ENCODE peak calls at places on chromosomes 7 and 10, in nine cellular contexts. One of them, this sample, is unnamed.

GRCh38 chr7:12801107-12801506 is 113.7 kb downstream of the ARL4A start:
- DNase-seq in hippocampal formation: no peak
- DNase-seq in activated gamma-delta T cell: no peak
- DNase-seq in EL: no peak
- DNase-seq in stimulated activated CD4-positive, alpha-beta T cell treated with anti-CD3 and anti-CD28 coated beads, Interleukin-1b, Interleukin-23, amount 100 ng/mL, for 24 hours: no peak
- DNase-seq in brain microvascular endothelial cell: no peak
- DNase-seq in anterior cingulate cortex: no peak
- DNase-seq in NCI-H345: no peak
- DNase-seq in GM20000: no peak
- DNase-seq in this sample: no peak

GRCh38 chr10:63713191-63714144 is 192.3 kb downstream of the REEP3 start:
- DNase-seq in stimulated activated CD4-positive, alpha-beta T cell treated with anti-CD3 and anti-CD28 coated beads, Interleukin-1b, Interleukin-23, amount 100 ng/mL, for 24 hours: no peak
- DNase-seq in brain microvascular endothelial cell: peak
- DNase-seq in activated gamma-delta T cell: no peak
- DNase-seq in GM20000: no peak
- DNase-seq in EL: no peak
- DNase-seq in anterior cingulate cortex: peak
- DNase-seq in hippocampal formation: peak
- DNase-seq in NCI-H345: peak
- DNase-seq in this sample: peak

GRCh38 chr7:68176974-68177373 is 1180.3 kb downstream of the TYW1 start:
- DNase-seq in brain microvascular endothelial cell: peak
- DNase-seq in GM20000: peak
- DNase-seq in anterior cingulate cortex: peak
- DNase-seq in EL: peak
- DNase-seq in activated gamma-delta T cell: no peak
- DNase-seq in NCI-H345: peak
- DNase-seq in hippocampal formation: no peak
- DNase-seq in stimulated activated CD4-positive, alpha-beta T cell treated with anti-CD3 and anti-CD28 coated beads, Interleukin-1b, Interleukin-23, amount 100 ng/mL, for 24 hours: no peak
- DNase-seq in this sample: peak

GRCh38 chr7:151705744-151706567 is 171.0 kb downstream of the PRKAG2 start:
- DNase-seq in hippocampal formation: peak
- DNase-seq in activated gamma-delta T cell: no peak
- DNase-seq in EL: peak
- DNase-seq in GM20000: peak
- DNase-seq in anterior cingulate cortex: no peak
- DNase-seq in brain microvascular endothelial cell: peak
- DNase-seq in NCI-H345: no peak
- DNase-seq in stimulated activated CD4-positive, alpha-beta T cell treated with anti-CD3 and anti-CD28 coated beads, Interleukin-1b, Interleukin-23, amount 100 ng/mL, for 24 hours: no peak
- DNase-seq in this sample: peak

GRCh38 chr7:13981070-13981469 is 8.4 kb downstream of the ETV1 start:
- DNase-seq in anterior cingulate cortex: no peak
- DNase-seq in GM20000: no peak
- DNase-seq in hippocampal formation: no peak
- DNase-seq in NCI-H345: no peak
- DNase-seq in EL: peak
- DNase-seq in brain microvascular endothelial cell: peak
- DNase-seq in stimulated activated CD4-positive, alpha-beta T cell treated with anti-CD3 and anti-CD28 coated beads, Interleukin-1b, Interleukin-23, amount 100 ng/mL, for 24 hours: no peak
- DNase-seq in activated gamma-delta T cell: no peak
- DNase-seq in this sample: peak

GRCh38 chr7:18583305-18583704 is 87.8 kb downstream of the HDAC9 start:
- DNase-seq in hippocampal formation: no peak
- DNase-seq in anterior cingulate cortex: no peak
- DNase-seq in stimulated activated CD4-positive, alpha-beta T cell treated with anti-CD3 and anti-CD28 coated beads, Interleukin-1b, Interleukin-23, amount 100 ng/mL, for 24 hours: no peak
- DNase-seq in brain microvascular endothelial cell: peak
- DNase-seq in NCI-H345: no peak
- DNase-seq in activated gamma-delta T cell: no peak
- DNase-seq in GM20000: no peak
- DNase-seq in EL: peak
- DNase-seq in this sample: no peak

GRCh38 chr7:44218418-44219201 is 17.8 kb downstream of the YKT6 start:
- DNase-seq in NCI-H345: no peak
- DNase-seq in GM20000: no peak
- DNase-seq in stimulated activated CD4-positive, alpha-beta T cell treated with anti-CD3 and anti-CD28 coated beads, Interleukin-1b, Interleukin-23, amount 100 ng/mL, for 24 hours: no peak
- DNase-seq in activated gamma-delta T cell: no peak
- DNase-seq in anterior cingulate cortex: no peak
- DNase-seq in EL: peak
- DNase-seq in brain microvascular endothelial cell: no peak
- DNase-seq in hippocampal formation: no peak
- DNase-seq in this sample: peak

GRCh38 chr7:149856-150636 is 42.3 kb upstream of the FAM20C start:
- DNase-seq in activated gamma-delta T cell: no peak
- DNase-seq in stimulated activated CD4-positive, alpha-beta T cell treated with anti-CD3 and anti-CD28 coated beads, Interleukin-1b, Interleukin-23, amount 100 ng/mL, for 24 hours: peak
- DNase-seq in EL: no peak
- DNase-seq in GM20000: no peak
- DNase-seq in anterior cingulate cortex: peak
- DNase-seq in NCI-H345: no peak
- DNase-seq in hippocampal formation: no peak
- DNase-seq in brain microvascular endothelial cell: no peak
- DNase-seq in this sample: peak

GRCh38 chr7:28919510-28919909 is 38.6 kb downstream of the TRIL start:
- DNase-seq in hippocampal formation: peak
- DNase-seq in NCI-H345: no peak
- DNase-seq in EL: peak
- DNase-seq in stimulated activated CD4-positive, alpha-beta T cell treated with anti-CD3 and anti-CD28 coated beads, Interleukin-1b, Interleukin-23, amount 100 ng/mL, for 24 hours: no peak
- DNase-seq in brain microvascular endothelial cell: no peak
- DNase-seq in activated gamma-delta T cell: no peak
- DNase-seq in GM20000: no peak
- DNase-seq in anterior cingulate cortex: no peak
- DNase-seq in this sample: peak

GRCh38 chr10:116274141-116274861 is 1.3 kb upstream of the GFRA1 start:
- DNase-seq in hippocampal formation: no peak
- DNase-seq in anterior cingulate cortex: no peak
- DNase-seq in GM20000: peak
- DNase-seq in NCI-H345: peak
- DNase-seq in activated gamma-delta T cell: no peak
- DNase-seq in EL: peak
- DNase-seq in stimulated activated CD4-positive, alpha-beta T cell treated with anti-CD3 and anti-CD28 coated beads, Interleukin-1b, Interleukin-23, amount 100 ng/mL, for 24 hours: no peak
- DNase-seq in brain microvascular endothelial cell: no peak
- DNase-seq in this sample: peak

GRCh38 chr7:139502226-139502625 is 18.8 kb upstream of the KLRG2 start:
- DNase-seq in brain microvascular endothelial cell: no peak
- DNase-seq in EL: no peak
- DNase-seq in stimulated activated CD4-positive, alpha-beta T cell treated with anti-CD3 and anti-CD28 coated beads, Interleukin-1b, Interleukin-23, amount 100 ng/mL, for 24 hours: no peak
- DNase-seq in activated gamma-delta T cell: no peak
- DNase-seq in GM20000: no peak
- DNase-seq in anterior cingulate cortex: no peak
- DNase-seq in NCI-H345: no peak
- DNase-seq in hippocampal formation: no peak
- DNase-seq in this sample: no peak

GRCh38 chr10:95260909-95261552 is 29.8 kb downstream of the PDLIM1 start:
- DNase-seq in stimulated activated CD4-positive, alpha-beta T cell treated with anti-CD3 and anti-CD28 coated beads, Interleukin-1b, Interleukin-23, amount 100 ng/mL, for 24 hours: no peak
- DNase-seq in NCI-H345: no peak
- DNase-seq in GM20000: no peak
- DNase-seq in hippocampal formation: no peak
- DNase-seq in brain microvascular endothelial cell: no peak
- DNase-seq in anterior cingulate cortex: no peak
- DNase-seq in EL: peak
- DNase-seq in activated gamma-delta T cell: no peak
- DNase-seq in this sample: no peak

This sample was measured in dermis blood vessel endothelial cell.